ENCODE peak calls at places on chromosomes 1 and 21, in five cellular contexts. One of them, this sample, is unnamed. For H3K4me1, the result is how much of the 10 kb centered on the place peaks cover.

GRCh38 chr1:161749509-161750407 is at the start of gene DUSP12:
- DNase-seq in GM12878: no peak
- DNase-seq in tibial nerve: peak
- DNase-seq in endothelial cell of umbilical vein: peak
- DNase-seq in CD8-positive, alpha-beta memory T cell: peak
- DNase-seq in this sample: peak

GRCh38 chr21:26550357-26550756 is 22.7 kb downstream of the CYYR1 start:
- DNase-seq in tibial nerve: no peak
- DNase-seq in CD8-positive, alpha-beta memory T cell: no peak
- DNase-seq in endothelial cell of umbilical vein: no peak
- DNase-seq in GM12878: no peak
- DNase-seq in this sample: no peak

GRCh38 chr1:87720561-87720960 is 391.9 kb downstream of the LMO4 start:
- DNase-seq in tibial nerve: no peak
- DNase-seq in CD8-positive, alpha-beta memory T cell: no peak
- DNase-seq in endothelial cell of umbilical vein: no peak
- DNase-seq in GM12878: no peak
- DNase-seq in this sample: no peak

GRCh38 chr1:42743302-42744029 is 3.4 kb upstream of the CLDN19 start:
- DNase-seq in CD8-positive, alpha-beta memory T cell: no peak
- DNase-seq in endothelial cell of umbilical vein: no peak
- DNase-seq in tibial nerve: no peak
- DNase-seq in GM12878: no peak
- DNase-seq in this sample: peak

GRCh38 chr1:95953005-95953404 is 719.0 kb downstream of the RWDD3 start:
- DNase-seq in GM12878: no peak
- DNase-seq in endothelial cell of umbilical vein: peak
- DNase-seq in CD8-positive, alpha-beta memory T cell: no peak
- DNase-seq in tibial nerve: no peak
- DNase-seq in this sample: no peak

GRCh38 chr1:207025144-207025880 is 7.2 kb downstream of the C1orf116 start:
- DNase-seq in tibial nerve: no peak
- DNase-seq in CD8-positive, alpha-beta memory T cell: no peak
- DNase-seq in GM12878: no peak
- DNase-seq in endothelial cell of umbilical vein: peak
- DNase-seq in this sample: no peak

GRCh38 chr1:51488372-51489050 is 30.6 kb downstream of the EPS15 start:
- DNase-seq in endothelial cell of umbilical vein: peak
- DNase-seq in CD8-positive, alpha-beta memory T cell: no peak
- DNase-seq in GM12878: no peak
- DNase-seq in tibial nerve: no peak
- DNase-seq in this sample: no peak

GRCh38 chr1:201482755-201483154 is 13.8 kb upstream of the PHLDA3 start:
- DNase-seq in tibial nerve: no peak
- DNase-seq in endothelial cell of umbilical vein: no peak
- DNase-seq in GM12878: no peak
- DNase-seq in CD8-positive, alpha-beta memory T cell: no peak
- DNase-seq in this sample: no peak

GRCh38 chr21:42187976-42188653 is 30.8 kb upstream of the ABCG1 start:
- DNase-seq in tibial nerve: no peak
- DNase-seq in CD8-positive, alpha-beta memory T cell: peak
- DNase-seq in endothelial cell of umbilical vein: no peak
- DNase-seq in GM12878: peak
- DNase-seq in this sample: no peak

GRCh38 chr1:4653328-4653660 is 1.1 kb upstream of the AJAP1 start:
- DNase-seq in CD8-positive, alpha-beta memory T cell: no peak
- DNase-seq in endothelial cell of umbilical vein: no peak
- DNase-seq in GM12878: no peak
- DNase-seq in tibial nerve: no peak
- DNase-seq in this sample: no peak

GRCh38 chr1:63943393-63943792 is 169.6 kb downstream of the ROR1 start:
- DNase-seq in tibial nerve: no peak
- DNase-seq in GM12878: no peak
- DNase-seq in CD8-positive, alpha-beta memory T cell: no peak
- DNase-seq in endothelial cell of umbilical vein: no peak
- DNase-seq in this sample: no peak

DNA sequence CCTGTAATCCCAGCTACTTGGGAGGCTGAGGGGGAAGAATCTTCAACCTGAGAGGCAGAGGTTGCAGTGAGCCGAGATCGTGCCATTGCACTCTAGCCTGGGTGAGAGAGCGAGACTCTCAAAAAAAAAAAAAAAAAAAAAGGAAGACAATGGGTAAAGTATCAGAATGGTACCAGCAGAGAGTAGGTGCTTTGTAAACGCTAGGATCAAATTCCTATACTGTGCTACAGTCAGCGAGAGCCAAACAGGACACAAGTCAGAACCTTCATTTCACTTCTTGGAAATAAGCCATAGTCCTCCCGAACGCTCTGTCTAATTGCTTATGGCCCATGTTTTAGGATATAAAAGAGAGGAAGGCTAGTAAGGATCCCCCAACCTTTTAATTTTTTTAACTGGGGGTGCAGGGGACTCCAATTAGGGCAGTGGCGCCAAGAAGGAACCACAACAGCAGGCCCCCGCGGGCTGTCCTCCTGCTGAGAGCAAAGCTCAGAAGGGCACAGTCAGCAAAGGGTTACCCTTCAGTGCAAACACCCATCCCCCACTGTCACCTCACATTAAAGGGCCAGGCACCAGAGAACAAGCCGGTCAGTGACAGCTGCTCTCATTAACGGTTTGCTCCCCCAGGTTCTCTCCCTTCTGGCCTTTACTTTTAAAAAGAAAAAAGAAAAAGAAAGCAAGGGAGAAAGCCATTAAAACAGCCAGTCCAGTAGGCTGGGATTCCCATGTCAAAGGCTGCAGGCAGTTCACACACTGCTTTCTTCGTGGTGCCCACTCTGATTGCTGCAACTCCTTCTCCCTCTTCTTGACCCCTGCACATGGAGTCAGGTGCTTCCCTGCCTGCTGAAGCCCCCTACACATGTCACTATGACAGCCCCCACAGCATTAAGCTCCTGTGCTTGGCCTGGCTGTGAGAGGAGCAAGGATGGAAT is 69.4 kb downstream of the PLPP3 start:
- DNase-seq in endothelial cell of umbilical vein: no peak
- DNase-seq in tibial nerve: no peak
- DNase-seq in GM12878: no peak
- DNase-seq in CD8-positive, alpha-beta memory T cell: no peak
- DNase-seq in this sample: no peak
- H3K4me1 ChIP-seq in endothelial cell of umbilical vein: under half
- H3K4me1 ChIP-seq in tibial nerve: under half
- H3K4me1 ChIP-seq in GM12878: under half
- H3K4me1 ChIP-seq in CD8-positive, alpha-beta memory T cell: under half
- H3K4me1 ChIP-seq in this sample: under half

DNA sequence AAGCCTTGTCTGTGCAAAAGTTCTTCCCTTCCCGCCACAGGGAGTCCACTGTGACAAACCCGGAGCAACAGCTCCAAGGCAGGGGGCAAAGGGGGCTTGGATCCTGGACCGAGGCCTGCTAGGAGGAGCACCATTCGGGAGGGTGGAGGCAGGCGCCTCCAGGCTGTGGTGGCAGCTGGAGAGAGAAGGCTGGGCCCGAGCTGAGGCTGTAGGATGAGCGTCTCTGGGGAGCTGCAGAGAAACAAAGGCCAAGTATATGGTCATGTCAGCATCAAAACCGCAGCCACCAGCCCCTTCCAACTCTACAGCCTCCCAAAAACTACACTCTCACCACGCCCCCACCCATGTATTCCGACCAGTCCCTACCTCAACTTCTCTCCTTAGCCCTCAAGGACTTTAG is 579 bp downstream of the SH3BP5L start:
- DNase-seq in GM12878: no peak
- DNase-seq in endothelial cell of umbilical vein: no peak
- DNase-seq in CD8-positive, alpha-beta memory T cell: no peak
- DNase-seq in tibial nerve: no peak
- DNase-seq in this sample: peak
- H3K4me1 ChIP-seq in GM12878: under half
- H3K4me1 ChIP-seq in endothelial cell of umbilical vein: under half
- H3K4me1 ChIP-seq in CD8-positive, alpha-beta memory T cell: half or more
- H3K4me1 ChIP-seq in tibial nerve: under half
- H3K4me1 ChIP-seq in this sample: half or more

GRCh38 chr21:37410639-37411038 is 44.1 kb downstream of the DYRK1A start:
- DNase-seq in GM12878: no peak
- DNase-seq in endothelial cell of umbilical vein: no peak
- DNase-seq in tibial nerve: no peak
- DNase-seq in CD8-positive, alpha-beta memory T cell: no peak
- DNase-seq in this sample: no peak

GRCh38 chr21:37402251-37402867 is 35.8 kb downstream of the DYRK1A start:
- DNase-seq in GM12878: no peak
- DNase-seq in endothelial cell of umbilical vein: no peak
- DNase-seq in tibial nerve: no peak
- DNase-seq in CD8-positive, alpha-beta memory T cell: no peak
- DNase-seq in this sample: no peak

GRCh38 chr21:37407719-37408455 is 41.3 kb downstream of the DYRK1A start:
- DNase-seq in endothelial cell of umbilical vein: no peak
- DNase-seq in tibial nerve: no peak
- DNase-seq in CD8-positive, alpha-beta memory T cell: no peak
- DNase-seq in GM12878: peak
- DNase-seq in this sample: no peak

GRCh38 chr21:37408464-37409193 is 42.1 kb downstream of the DYRK1A start:
- DNase-seq in CD8-positive, alpha-beta memory T cell: no peak
- DNase-seq in GM12878: no peak
- DNase-seq in tibial nerve: no peak
- DNase-seq in endothelial cell of umbilical vein: no peak
- DNase-seq in this sample: no peak

DNA sequence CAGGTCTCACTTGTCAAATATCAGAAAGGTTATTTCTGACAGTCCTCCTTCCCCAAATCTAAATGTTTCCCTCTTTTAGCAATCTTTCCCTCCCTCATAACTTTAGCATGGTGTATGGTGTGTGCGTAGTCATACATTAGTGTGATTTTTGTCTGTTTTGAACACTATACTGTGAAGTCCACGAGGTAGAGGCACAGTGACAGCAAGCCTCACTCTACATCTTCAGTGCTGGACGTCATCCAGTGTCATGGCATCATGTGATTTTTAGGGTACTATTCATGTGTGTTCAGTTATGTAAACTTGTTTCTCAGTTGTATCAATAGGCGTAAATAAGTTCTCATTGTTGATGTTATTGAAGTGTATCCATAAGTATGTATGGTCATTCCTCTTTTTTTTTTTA is 39.1 kb downstream of the DYRK1A start:
- DNase-seq in CD8-positive, alpha-beta memory T cell: no peak
- DNase-seq in endothelial cell of umbilical vein: no peak
- DNase-seq in tibial nerve: no peak
- DNase-seq in GM12878: no peak
- DNase-seq in this sample: no peak
- H3K4me1 ChIP-seq in CD8-positive, alpha-beta memory T cell: half or more
- H3K4me1 ChIP-seq in endothelial cell of umbilical vein: under half
- H3K4me1 ChIP-seq in tibial nerve: under half
- H3K4me1 ChIP-seq in GM12878: under half
- H3K4me1 ChIP-seq in this sample: under half

DNA sequence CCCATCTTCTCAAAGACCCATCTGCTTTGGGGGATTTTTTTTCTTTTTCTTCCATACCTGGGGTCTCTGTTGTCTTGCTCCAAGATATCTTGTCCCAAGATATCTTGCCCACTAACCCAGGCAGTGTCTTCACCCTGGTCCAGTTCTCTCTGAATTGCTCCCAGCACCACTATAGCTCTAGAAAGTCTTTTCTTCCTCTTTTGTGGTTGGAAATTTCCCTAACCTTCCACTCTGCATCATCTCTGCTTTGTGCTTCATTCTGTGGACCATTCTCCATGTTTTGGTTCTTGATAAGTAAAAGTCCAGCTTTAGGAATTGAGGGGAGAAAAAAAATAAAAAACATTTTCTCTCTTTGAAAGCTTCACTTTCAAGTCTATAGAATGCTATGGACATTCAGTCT is 20.9 kb downstream of the STYXL2 start:
- DNase-seq in CD8-positive, alpha-beta memory T cell: no peak
- DNase-seq in tibial nerve: no peak
- DNase-seq in GM12878: no peak
- DNase-seq in endothelial cell of umbilical vein: no peak
- DNase-seq in this sample: no peak
- H3K4me1 ChIP-seq in CD8-positive, alpha-beta memory T cell: under half
- H3K4me1 ChIP-seq in tibial nerve: under half
- H3K4me1 ChIP-seq in GM12878: under half
- H3K4me1 ChIP-seq in endothelial cell of umbilical vein: under half
- H3K4me1 ChIP-seq in this sample: under half

GRCh38 chr1:226708342-226708780 is 30.7 kb downstream of the ITPKB start:
- DNase-seq in endothelial cell of umbilical vein: no peak
- DNase-seq in tibial nerve: no peak
- DNase-seq in GM12878: no peak
- DNase-seq in CD8-positive, alpha-beta memory T cell: no peak
- DNase-seq in this sample: no peak
- H3K4me1 ChIP-seq in endothelial cell of umbilical vein: under half
- H3K4me1 ChIP-seq in tibial nerve: under half
- H3K4me1 ChIP-seq in GM12878: under half
- H3K4me1 ChIP-seq in CD8-positive, alpha-beta memory T cell: half or more
- H3K4me1 ChIP-seq in this sample: under half

DNA sequence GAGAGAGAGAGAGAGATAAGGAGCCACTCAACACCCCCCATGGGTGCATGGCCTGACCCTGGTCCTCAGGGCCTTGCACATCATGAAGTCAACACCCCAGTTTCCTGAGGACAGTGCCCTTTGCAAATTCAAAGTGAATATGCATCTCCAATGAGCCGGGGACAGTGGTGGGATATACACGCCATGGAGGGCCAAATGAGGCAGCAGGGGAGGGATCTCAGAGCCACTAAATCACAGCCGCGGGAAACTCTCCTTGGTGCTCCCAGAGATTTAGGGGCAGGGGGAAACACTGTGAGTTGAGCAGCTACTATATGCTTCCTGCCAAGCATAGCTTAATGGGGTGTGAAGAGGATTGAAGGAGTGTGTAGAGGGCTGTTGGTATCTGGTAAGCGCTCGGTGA is 35.5 kb downstream of the MATN1 start:
- DNase-seq in GM12878: no peak
- DNase-seq in endothelial cell of umbilical vein: no peak
- DNase-seq in tibial nerve: no peak
- DNase-seq in CD8-positive, alpha-beta memory T cell: no peak
- DNase-seq in this sample: no peak
- H3K4me1 ChIP-seq in GM12878: under half
- H3K4me1 ChIP-seq in endothelial cell of umbilical vein: under half
- H3K4me1 ChIP-seq in tibial nerve: under half
- H3K4me1 ChIP-seq in CD8-positive, alpha-beta memory T cell: under half
- H3K4me1 ChIP-seq in this sample: under half

DNA sequence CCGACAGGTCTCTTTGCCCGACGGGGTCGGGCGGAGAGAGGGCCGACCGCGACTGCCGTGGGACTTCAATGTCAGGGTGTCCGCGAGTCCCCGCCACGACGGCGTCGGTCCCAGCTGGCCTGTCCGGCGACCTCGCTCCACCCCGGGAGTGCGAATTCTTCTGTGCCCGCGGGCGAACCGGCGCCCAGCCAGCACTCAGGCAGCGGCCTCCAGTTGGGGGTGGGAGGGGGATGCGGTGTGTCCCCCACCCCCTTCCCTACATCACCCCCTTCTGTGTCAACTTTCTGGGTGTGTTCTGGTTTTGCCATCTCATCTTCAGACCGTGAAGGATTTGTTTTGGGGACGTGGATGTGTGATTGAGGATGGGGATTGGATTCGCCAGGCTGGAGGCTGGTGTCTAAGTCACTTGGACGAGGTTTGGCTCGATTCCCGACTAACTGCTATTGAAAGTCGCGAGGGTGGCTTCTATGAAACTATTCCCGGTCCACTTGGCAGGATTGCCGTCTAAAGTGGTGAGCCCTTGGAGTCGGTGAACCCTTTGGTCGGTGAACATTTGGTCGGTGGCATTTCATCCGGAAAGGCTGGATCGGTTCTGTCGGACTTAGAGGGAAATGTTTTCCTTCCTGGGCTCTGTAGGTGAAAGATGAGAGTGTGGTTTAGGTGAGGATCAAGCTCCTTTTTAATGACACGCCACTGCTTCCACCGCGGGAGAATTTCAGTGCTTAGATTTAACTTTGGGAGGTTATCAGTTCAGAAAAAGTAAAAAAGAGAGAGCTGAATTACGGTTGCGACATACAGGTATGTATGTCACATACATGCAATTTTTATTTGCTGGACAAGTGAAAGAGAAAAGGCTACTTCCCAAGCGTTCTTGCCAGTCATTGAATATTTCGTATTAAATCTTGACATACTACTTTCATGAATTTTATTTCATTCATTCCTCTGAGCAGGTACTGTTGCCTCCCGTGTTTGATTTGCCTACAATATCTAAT is 771 bp downstream of the ABCD3 start:
- DNase-seq in CD8-positive, alpha-beta memory T cell: no peak
- DNase-seq in tibial nerve: peak
- DNase-seq in endothelial cell of umbilical vein: peak
- DNase-seq in GM12878: no peak
- DNase-seq in this sample: no peak
- H3K4me1 ChIP-seq in CD8-positive, alpha-beta memory T cell: under half
- H3K4me1 ChIP-seq in tibial nerve: under half
- H3K4me1 ChIP-seq in endothelial cell of umbilical vein: under half
- H3K4me1 ChIP-seq in GM12878: under half
- H3K4me1 ChIP-seq in this sample: half or more

This sample was measured in suprapubic skin.